ENCODE peak calls at places on chromosomes 1 and 21, in eight cellular contexts. J is stimulated activated CD8-positive, alpha-beta memory T cell treated with anti-CD3 and anti-CD28 coated beads, Interleukin-15, amount 100 ng/mL, for 4 hours; P is cardiac muscle cell; C is colonic mucosa; T is GM12864; Y is choroid plexus epithelial cell; V is left cardiac atrium; S is left ventricle myocardium inferior. Z is an unnamed sample.

GRCh38 chr1:220787069-220787614 is 429 bp downstream of the MTARC1 start:
- DNase-seq in J (no peak), P (no peak), C (peak), T (no peak), Y (no peak), V (no peak), S (no peak), Z (no peak)

GRCh38 chr1:224411766-224412165 is 22.8 kb downstream of the WDR26 start:
- DNase-seq in J (no peak), P (no peak), C (no peak), T (no peak), Y (peak), V (no peak), S (no peak), Z (no peak)

GRCh38 chr1:156076609-156077429 is 5.4 kb downstream of the MEX3A start:
- DNase-seq in J (no peak), P (no peak), C (no peak), T (no peak), Y (no peak), V (peak), S (peak), Z (peak)

GRCh38 chr1:52055854-52056109 is 313 bp upstream of the BTF3L4 start:
- DNase-seq in J (no peak), P (no peak), C (no peak), T (no peak), Y (no peak), V (no peak), S (no peak), Z (no peak)

GRCh38 chr1:164841723-164842465 is 282.9 kb downstream of the PBX1 start:
- DNase-seq in J (no peak), P (no peak), C (no peak), T (no peak), Y (no peak), V (no peak), S (no peak), Z (no peak)

GRCh38 chr1:200034821-200035396 is 7.4 kb downstream of the NR5A2 start:
- DNase-seq in J (no peak), P (no peak), C (peak), T (no peak), Y (no peak), V (no peak), S (no peak), Z (no peak)

GRCh38 chr1:58805716-58806571 is 22.1 kb upstream of the JUN start:
- DNase-seq in J (no peak), P (no peak), C (peak), T (no peak), Y (no peak), V (no peak), S (no peak), Z (no peak)

GRCh38 chr21:46185717-46186116 is 1.5 kb upstream of the SPATC1L start:
- DNase-seq in J (no peak), P (no peak), C (peak), T (no peak), Y (no peak), V (no peak), S (no peak), Z (no peak)

Z was measured in heart right ventricle.